ENCODE peak calls at places on chromosomes 7 and 10, in ten cellular contexts. One of them, this sample, is unnamed.

GRCh38 chr10:5741276-5741675 is 56.6 kb downstream of the TASOR2 start:
- DNase-seq in right cardiac atrium: no peak
- DNase-seq in WERI-Rb-1: no peak
- DNase-seq in psoas muscle: no peak
- DNase-seq in ovary: no peak
- DNase-seq in mammary epithelial cell: no peak
- DNase-seq in lower lobe of right lung: no peak
- DNase-seq in OCI-LY7: peak
- DNase-seq in Peyer's patch: no peak
- DNase-seq in HCT116: no peak
- DNase-seq in this sample: no peak

GRCh38 chr7:81816312-81816711 is 46.5 kb upstream of the HGF start:
- DNase-seq in right cardiac atrium: no peak
- DNase-seq in WERI-Rb-1: no peak
- DNase-seq in psoas muscle: no peak
- DNase-seq in ovary: no peak
- DNase-seq in mammary epithelial cell: no peak
- DNase-seq in lower lobe of right lung: no peak
- DNase-seq in OCI-LY7: no peak
- DNase-seq in Peyer's patch: no peak
- DNase-seq in HCT116: no peak
- DNase-seq in this sample: no peak

GRCh38 chr7:92685146-92686042 is 95.2 kb upstream of the FAM133B start:
- DNase-seq in right cardiac atrium: no peak
- DNase-seq in WERI-Rb-1: no peak
- DNase-seq in psoas muscle: no peak
- DNase-seq in ovary: no peak
- DNase-seq in mammary epithelial cell: no peak
- DNase-seq in lower lobe of right lung: no peak
- DNase-seq in OCI-LY7: no peak
- DNase-seq in Peyer's patch: no peak
- DNase-seq in HCT116: no peak
- DNase-seq in this sample: peak

GRCh38 chr10:77351386-77351785 is 286.2 kb downstream of the KCNMA1 start:
- DNase-seq in right cardiac atrium: no peak
- DNase-seq in WERI-Rb-1: peak
- DNase-seq in psoas muscle: no peak
- DNase-seq in ovary: no peak
- DNase-seq in mammary epithelial cell: no peak
- DNase-seq in lower lobe of right lung: no peak
- DNase-seq in OCI-LY7: no peak
- DNase-seq in Peyer's patch: no peak
- DNase-seq in HCT116: no peak
- DNase-seq in this sample: no peak

GRCh38 chr7:48004598-48004997 is 24.3 kb downstream of the SUN3 start:
- DNase-seq in right cardiac atrium: no peak
- DNase-seq in WERI-Rb-1: no peak
- DNase-seq in psoas muscle: no peak
- DNase-seq in ovary: no peak
- DNase-seq in mammary epithelial cell: no peak
- DNase-seq in lower lobe of right lung: no peak
- DNase-seq in OCI-LY7: peak
- DNase-seq in Peyer's patch: no peak
- DNase-seq in HCT116: no peak
- DNase-seq in this sample: no peak

GRCh38 chr10:63711866-63712716 is 190.9 kb downstream of the REEP3 start:
- DNase-seq in right cardiac atrium: peak
- DNase-seq in WERI-Rb-1: peak
- DNase-seq in psoas muscle: peak
- DNase-seq in ovary: peak
- DNase-seq in mammary epithelial cell: peak
- DNase-seq in lower lobe of right lung: peak
- DNase-seq in OCI-LY7: no peak
- DNase-seq in Peyer's patch: peak
- DNase-seq in HCT116: peak
- DNase-seq in this sample: peak

GRCh38 chr10:71975087-71975890 is 11.1 kb downstream of the CHST3 start:
- DNase-seq in right cardiac atrium: peak
- DNase-seq in WERI-Rb-1: no peak
- DNase-seq in psoas muscle: peak
- DNase-seq in ovary: no peak
- DNase-seq in mammary epithelial cell: peak
- DNase-seq in lower lobe of right lung: no peak
- DNase-seq in OCI-LY7: no peak
- DNase-seq in Peyer's patch: no peak
- DNase-seq in HCT116: no peak
- DNase-seq in this sample: peak

GRCh38 chr10:84008878-84009277 is 130.4 kb upstream of the GHITM start:
- DNase-seq in right cardiac atrium: peak
- DNase-seq in WERI-Rb-1: peak
- DNase-seq in psoas muscle: no peak
- DNase-seq in ovary: no peak
- DNase-seq in mammary epithelial cell: no peak
- DNase-seq in lower lobe of right lung: no peak
- DNase-seq in OCI-LY7: peak
- DNase-seq in Peyer's patch: no peak
- DNase-seq in HCT116: peak
- DNase-seq in this sample: peak

GRCh38 chr7:42350801-42351200 is 113.8 kb upstream of the GLI3 start:
- DNase-seq in right cardiac atrium: no peak
- DNase-seq in WERI-Rb-1: no peak
- DNase-seq in psoas muscle: no peak
- DNase-seq in ovary: no peak
- DNase-seq in mammary epithelial cell: no peak
- DNase-seq in lower lobe of right lung: no peak
- DNase-seq in OCI-LY7: no peak
- DNase-seq in Peyer's patch: no peak
- DNase-seq in HCT116: no peak
- DNase-seq in this sample: no peak

GRCh38 chr10:95988702-95989101 is 54.7 kb upstream of the CCNJ start:
- DNase-seq in right cardiac atrium: no peak
- DNase-seq in WERI-Rb-1: no peak
- DNase-seq in psoas muscle: no peak
- DNase-seq in ovary: no peak
- DNase-seq in mammary epithelial cell: no peak
- DNase-seq in lower lobe of right lung: no peak
- DNase-seq in OCI-LY7: peak
- DNase-seq in Peyer's patch: no peak
- DNase-seq in HCT116: no peak
- DNase-seq in this sample: no peak

GRCh38 chr7:99498546-99498944 is 1.5 kb downstream of the ZNF394 start:
- DNase-seq in right cardiac atrium: no peak
- DNase-seq in WERI-Rb-1: no peak
- DNase-seq in psoas muscle: no peak
- DNase-seq in ovary: no peak
- DNase-seq in mammary epithelial cell: peak
- DNase-seq in lower lobe of right lung: no peak
- DNase-seq in OCI-LY7: no peak
- DNase-seq in Peyer's patch: no peak
- DNase-seq in HCT116: no peak
- DNase-seq in this sample: no peak

GRCh38 chr7:37234928-37235327 is 213.7 kb downstream of the ELMO1 start:
- DNase-seq in right cardiac atrium: no peak
- DNase-seq in WERI-Rb-1: peak
- DNase-seq in psoas muscle: no peak
- DNase-seq in ovary: no peak
- DNase-seq in mammary epithelial cell: peak
- DNase-seq in lower lobe of right lung: no peak
- DNase-seq in OCI-LY7: peak
- DNase-seq in Peyer's patch: no peak
- DNase-seq in HCT116: peak
- DNase-seq in this sample: no peak

DNA sequence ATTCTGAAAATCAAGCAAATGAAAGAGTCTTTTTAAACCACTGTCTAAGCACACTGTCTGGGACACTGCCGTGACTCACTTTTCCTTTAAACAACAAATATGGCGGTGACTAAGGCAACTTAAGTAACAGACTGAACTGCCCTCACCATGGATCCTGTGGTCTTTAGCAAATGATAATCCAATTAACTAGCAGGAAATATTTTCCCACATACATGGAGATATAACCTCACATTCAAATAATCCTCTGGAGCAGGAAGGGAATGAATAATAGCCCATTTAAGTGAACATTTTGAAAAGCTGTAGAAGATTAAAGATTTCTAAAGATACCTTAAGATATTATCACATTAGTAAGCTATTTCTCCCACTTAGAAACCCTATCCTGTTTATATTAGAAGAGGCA is 40.3 kb upstream of the LRRC17 start:
- DNase-seq in right cardiac atrium: no peak
- DNase-seq in WERI-Rb-1: no peak
- DNase-seq in psoas muscle: no peak
- DNase-seq in ovary: no peak
- DNase-seq in mammary epithelial cell: peak
- DNase-seq in lower lobe of right lung: no peak
- DNase-seq in OCI-LY7: no peak
- DNase-seq in Peyer's patch: no peak
- DNase-seq in HCT116: no peak
- DNase-seq in this sample: no peak
- H3K27ac ChIP-seq in right cardiac atrium: no peak
- H3K27ac ChIP-seq in WERI-Rb-1: no peak
- H3K27ac ChIP-seq in psoas muscle: no peak
- H3K27ac ChIP-seq in ovary: no peak
- H3K27ac ChIP-seq in mammary epithelial cell: peak
- H3K27ac ChIP-seq in lower lobe of right lung: no peak
- H3K27ac ChIP-seq in OCI-LY7: no peak
- H3K27ac ChIP-seq in Peyer's patch: no peak
- H3K27ac ChIP-seq in HCT116: no peak
- H3K27ac ChIP-seq in this sample: no peak

GRCh38 chr7:25579688-25580075 is 351.4 kb upstream of the NPVF start:
- DNase-seq in right cardiac atrium: no peak
- DNase-seq in WERI-Rb-1: peak
- DNase-seq in psoas muscle: no peak
- DNase-seq in ovary: no peak
- DNase-seq in mammary epithelial cell: no peak
- DNase-seq in lower lobe of right lung: no peak
- DNase-seq in OCI-LY7: no peak
- DNase-seq in Peyer's patch: no peak
- DNase-seq in HCT116: no peak
- DNase-seq in this sample: peak
- H3K27ac ChIP-seq in right cardiac atrium: no peak
- H3K27ac ChIP-seq in WERI-Rb-1: peak
- H3K27ac ChIP-seq in psoas muscle: no peak
- H3K27ac ChIP-seq in ovary: no peak
- H3K27ac ChIP-seq in mammary epithelial cell: no peak
- H3K27ac ChIP-seq in lower lobe of right lung: no peak
- H3K27ac ChIP-seq in OCI-LY7: no peak
- H3K27ac ChIP-seq in Peyer's patch: peak
- H3K27ac ChIP-seq in HCT116: no peak
- H3K27ac ChIP-seq in this sample: no peak

DNA sequence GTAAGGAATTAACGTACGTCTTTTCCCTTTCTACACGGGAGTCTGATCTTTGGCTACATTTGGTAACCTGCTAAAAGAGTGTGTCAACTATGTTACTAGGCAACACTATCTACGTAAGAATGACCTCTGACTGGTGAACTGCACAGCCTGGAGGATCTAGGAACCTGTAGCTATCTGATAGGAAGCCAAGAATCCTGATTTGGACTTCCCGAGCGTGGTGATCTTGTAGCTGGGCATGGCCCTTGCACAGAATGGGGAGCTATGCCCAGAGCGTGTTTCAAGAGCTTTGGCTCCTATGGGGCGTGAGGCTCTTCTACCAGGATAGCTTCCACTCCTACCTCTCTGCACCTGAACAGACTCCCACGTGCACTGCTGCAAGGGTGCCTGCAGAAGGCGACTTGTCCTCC is 157.5 kb downstream of the TAX1BP1 start:
- DNase-seq in right cardiac atrium: no peak
- DNase-seq in WERI-Rb-1: no peak
- DNase-seq in psoas muscle: no peak
- DNase-seq in ovary: no peak
- DNase-seq in mammary epithelial cell: no peak
- DNase-seq in lower lobe of right lung: no peak
- DNase-seq in OCI-LY7: no peak
- DNase-seq in Peyer's patch: no peak
- DNase-seq in HCT116: no peak
- DNase-seq in this sample: peak
- H3K27ac ChIP-seq in right cardiac atrium: no peak
- H3K27ac ChIP-seq in WERI-Rb-1: no peak
- H3K27ac ChIP-seq in psoas muscle: no peak
- H3K27ac ChIP-seq in ovary: no peak
- H3K27ac ChIP-seq in mammary epithelial cell: no peak
- H3K27ac ChIP-seq in lower lobe of right lung: peak
- H3K27ac ChIP-seq in OCI-LY7: no peak
- H3K27ac ChIP-seq in Peyer's patch: no peak
- H3K27ac ChIP-seq in HCT116: no peak
- H3K27ac ChIP-seq in this sample: no peak

GRCh38 chr7:38321050-38321449 is 47.6 kb upstream of the TARP start:
- DNase-seq in right cardiac atrium: no peak
- DNase-seq in WERI-Rb-1: no peak
- DNase-seq in psoas muscle: no peak
- DNase-seq in ovary: no peak
- DNase-seq in mammary epithelial cell: no peak
- DNase-seq in lower lobe of right lung: no peak
- DNase-seq in OCI-LY7: no peak
- DNase-seq in Peyer's patch: no peak
- DNase-seq in HCT116: no peak
- DNase-seq in this sample: no peak

GRCh38 chr7:38321967-38322366 is 48.5 kb upstream of the TARP start:
- DNase-seq in right cardiac atrium: no peak
- DNase-seq in WERI-Rb-1: no peak
- DNase-seq in psoas muscle: no peak
- DNase-seq in ovary: no peak
- DNase-seq in mammary epithelial cell: no peak
- DNase-seq in lower lobe of right lung: no peak
- DNase-seq in OCI-LY7: no peak
- DNase-seq in Peyer's patch: no peak
- DNase-seq in HCT116: no peak
- DNase-seq in this sample: no peak

GRCh38 chr7:38322461-38322860 is 49.0 kb upstream of the TARP start:
- DNase-seq in right cardiac atrium: no peak
- DNase-seq in WERI-Rb-1: no peak
- DNase-seq in psoas muscle: no peak
- DNase-seq in ovary: no peak
- DNase-seq in mammary epithelial cell: no peak
- DNase-seq in lower lobe of right lung: no peak
- DNase-seq in OCI-LY7: no peak
- DNase-seq in Peyer's patch: no peak
- DNase-seq in HCT116: no peak
- DNase-seq in this sample: no peak

GRCh38 chr7:38321515-38321944 is 48.1 kb upstream of the TARP start:
- DNase-seq in right cardiac atrium: no peak
- DNase-seq in WERI-Rb-1: no peak
- DNase-seq in psoas muscle: no peak
- DNase-seq in ovary: no peak
- DNase-seq in mammary epithelial cell: peak
- DNase-seq in lower lobe of right lung: peak
- DNase-seq in OCI-LY7: no peak
- DNase-seq in Peyer's patch: no peak
- DNase-seq in HCT116: no peak
- DNase-seq in this sample: no peak

DNA sequence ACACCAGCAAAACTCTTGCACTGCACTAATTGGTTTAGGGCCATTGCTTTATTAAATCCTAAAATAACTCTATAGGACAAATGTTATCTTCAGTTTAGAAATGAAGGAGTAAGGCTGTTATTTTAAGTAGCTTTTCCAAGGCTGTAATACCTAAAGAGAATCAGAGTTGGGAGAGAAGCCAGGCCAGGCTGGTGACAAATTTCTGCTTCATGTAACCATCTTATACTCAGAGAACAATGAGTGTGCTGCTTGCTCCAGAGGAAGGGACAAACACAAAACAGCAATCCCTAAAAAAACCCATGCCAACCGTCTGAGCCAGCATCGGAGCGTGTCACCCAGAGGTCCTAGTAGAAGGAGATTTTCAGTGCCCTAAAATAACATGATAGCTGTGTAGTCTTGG is 49.7 kb upstream of the TARP start:
- DNase-seq in right cardiac atrium: no peak
- DNase-seq in WERI-Rb-1: no peak
- DNase-seq in psoas muscle: no peak
- DNase-seq in ovary: no peak
- DNase-seq in mammary epithelial cell: no peak
- DNase-seq in lower lobe of right lung: no peak
- DNase-seq in OCI-LY7: no peak
- DNase-seq in Peyer's patch: no peak
- DNase-seq in HCT116: no peak
- DNase-seq in this sample: no peak
- H3K27ac ChIP-seq in right cardiac atrium: no peak
- H3K27ac ChIP-seq in WERI-Rb-1: no peak
- H3K27ac ChIP-seq in psoas muscle: no peak
- H3K27ac ChIP-seq in ovary: no peak
- H3K27ac ChIP-seq in mammary epithelial cell: no peak
- H3K27ac ChIP-seq in lower lobe of right lung: no peak
- H3K27ac ChIP-seq in OCI-LY7: no peak
- H3K27ac ChIP-seq in Peyer's patch: no peak
- H3K27ac ChIP-seq in HCT116: no peak
- H3K27ac ChIP-seq in this sample: no peak